ENCODE peak calls at places on chromosomes 11 and 22, in four cellular contexts. F, G, W and U are unnamed samples.

GRCh38 chr22:23769321-23769965 is 1.7 kb upstream of the CHCHD10 start:
- DNase-seq in G (no peak), F (no peak), W (no peak), U (no peak)

GRCh38 chr11:120212926-120213325 is 2.1 kb downstream of the OAF start:
- DNase-seq in G (no peak), F (no peak), W (no peak), U (no peak)

GRCh38 chr22:37484115-37485005 is 1.8 kb downstream of the MFNG start:
- DNase-seq in W (no peak), G (no peak), F (no peak), U (peak)

GRCh38 chr11:86773009-86773408 is 27.3 kb upstream of the PRSS23 start:
- DNase-seq in F (no peak), G (no peak), W (no peak), U (no peak)

GRCh38 chr11:127998421-127998820 is 588.9 kb downstream of the ETS1 start:
- DNase-seq in W (no peak), G (no peak), F (no peak), U (no peak)

GRCh38 chr11:124758355-124759267 is 3.5 kb downstream of the ESAM start:
- DNase-seq in F (peak), W (peak), G (peak), U (no peak)

GRCh38 chr11:131914299-131914902 is 544.0 kb downstream of the NTM start:
- DNase-seq in G (no peak), W (no peak), F (peak), U (no peak)

GRCh38 chr22:29879738-29880137 is 3.2 kb upstream of the MTMR3 start:
- DNase-seq in W (no peak), G (peak), F (peak), U (no peak)

GRCh38 chr11:73493838-73494598 is 103.9 kb downstream of the FAM168A start:
- DNase-seq in F (no peak), G (no peak), W (peak), U (no peak)

GRCh38 chr11:533049-533585 is 2.3 kb downstream of the HRAS start:
- DNase-seq in F (no peak), G (no peak), W (no peak), U (no peak)

GRCh38 chr11:135008001-135008405 is 596.0 kb upstream of the B3GAT1 start:
- DNase-seq in W (no peak), F (peak), G (no peak), U (no peak)

GRCh38 chr22:46791201-46791731 is 28.8 kb downstream of the TBC1D22A start:
- DNase-seq in W (no peak), F (no peak), G (no peak), U (no peak)

GRCh38 chr11:62842171-62842717 is 2.9 kb upstream of the WDR74 start:
- DNase-seq in G (no peak), W (no peak), F (no peak), U (no peak)

GRCh38 chr11:94400839-94401772 is at the start of gene GPR83:
- DNase-seq in F (peak), G (no peak), W (no peak), U (no peak)

GRCh38 chr11:107576497-107577086 is 11.1 kb upstream of the ALKBH8 start:
- DNase-seq in F (peak), W (peak), G (peak), U (no peak)

GRCh38 chr11:71496421-71496820 is 30.6 kb upstream of the KRTAP5-7 start:
- DNase-seq in G (no peak), W (no peak), F (no peak), U (no peak)

GRCh38 chr22:46674367-46674781 is 54.2 kb downstream of the GRAMD4 start:
- DNase-seq in W (no peak), F (no peak), G (no peak), U (no peak)

GRCh38 chr11:4496555-4497248 is 14.3 kb downstream of the OR52K1 start:
- DNase-seq in G (no peak), F (no peak), W (no peak), U (no peak)

GRCh38 chr11:128931066-128931465 is 11.6 kb downstream of the TP53AIP1 start:
- DNase-seq in G (no peak), W (no peak), F (no peak), U (no peak)

GRCh38 chr22:37549704-37550059 is 10.6 kb upstream of the CDC42EP1 start:
- DNase-seq in G (no peak), F (peak), W (no peak), U (no peak)

GRCh38 chr11:7892059-7892699 is 38.9 kb downstream of the OR10A6 start:
- DNase-seq in F (no peak), G (no peak), W (no peak), U (no peak)

GRCh38 chr11:18720811-18721575 is 5.0 kb downstream of the IGSF22 start:
- DNase-seq in G (peak), W (no peak), F (peak), U (no peak)

GRCh38 chr22:48707749-48708557 is 1119.7 kb downstream of the BRD1 start:
- DNase-seq in G (no peak), F (no peak), W (no peak), U (no peak)

GRCh38 chr11:60492488-60493009 is at the start of gene MS4A12:
- DNase-seq in F (no peak), G (no peak), W (no peak), U (no peak)

GRCh38 chr11:47500121-47500520 is 51.2 kb upstream of the RAPSN start:
- DNase-seq in G (no peak), F (no peak), W (no peak), U (no peak)

GRCh38 chr22:22369962-22370265 is 125.3 kb downstream of the VPREB1 start:
- DNase-seq in G (peak), F (no peak), W (no peak), U (no peak)

GRCh38 chr11:27296406-27296994 is 66.5 kb downstream of the CCDC34 start:
- DNase-seq in F (peak), G (peak), W (peak), U (no peak)

DNA sequence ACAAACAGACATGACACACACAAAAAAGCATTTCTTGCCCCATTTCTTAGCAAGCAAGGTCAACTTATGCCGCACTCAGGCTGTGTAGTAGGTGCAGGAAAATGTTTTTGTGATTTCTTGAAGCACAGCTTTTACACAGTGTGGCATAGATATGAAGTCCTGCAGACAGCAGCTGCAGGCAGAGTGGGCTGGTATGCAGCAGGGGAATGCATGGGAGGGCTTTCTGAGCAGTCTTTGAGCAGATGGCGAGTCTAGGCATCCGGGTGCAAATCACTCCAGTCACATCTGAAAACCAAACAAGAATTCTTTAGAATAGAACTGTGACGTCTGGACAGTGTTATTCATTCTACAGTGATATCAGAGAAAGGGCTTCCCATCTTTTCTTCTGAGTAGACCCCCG is 87.5 kb downstream of the BLID start:
- DNase-seq in G (no peak), F (no peak), W (no peak), U (no peak)
- TF ChIP-seq POLR2AphosphoS5 in G (no peak), F (no peak), W (no peak), U (no peak)

DNA sequence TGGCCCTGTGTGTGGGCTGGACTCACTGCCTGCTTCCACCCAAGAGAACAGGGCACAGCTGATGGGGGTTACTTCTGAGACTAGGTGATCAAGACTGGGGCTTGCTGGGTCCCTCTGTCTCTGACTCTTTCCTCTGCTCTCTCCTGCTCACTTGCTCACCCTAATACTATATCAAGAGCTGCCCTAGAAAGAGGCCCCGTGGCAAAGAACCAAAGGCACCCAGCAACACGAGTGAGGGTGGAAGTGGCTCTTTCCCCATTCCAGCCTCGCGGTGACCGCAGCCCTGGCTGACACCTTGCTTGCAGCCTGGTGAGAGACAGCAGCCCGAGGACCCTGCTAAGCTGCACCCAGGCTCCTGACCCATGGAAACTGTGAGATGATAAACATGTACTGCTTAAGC is 20.7 kb upstream of the NFAM1 start:
- DNase-seq in F (no peak), G (no peak), W (no peak), U (no peak)
- TF ChIP-seq MXI1 in F (no peak), G (no peak), W (no peak), U (no peak)

GRCh38 chr11:66328307-66329144 is 7.7 kb downstream of the RIN1 start:
- DNase-seq in F (peak), W (peak), G (peak), U (no peak)
- TF ChIP-seq POLR2AphosphoS5 in F (no peak), W (no peak), G (no peak), U (no peak)

GRCh38 chr11:102664001-102664752 is 39.0 kb upstream of the MMP20 start:
- DNase-seq in W (peak), G (peak), F (no peak), U (no peak)

GRCh38 chr11:102666331-102666957 is 39.1 kb downstream of the MMP27 start:
- DNase-seq in G (peak), W (peak), F (peak), U (no peak)

GRCh38 chr11:102669664-102670063 is 35.9 kb downstream of the MMP27 start:
- DNase-seq in F (no peak), G (no peak), W (no peak), U (no peak)
- TF ChIP-seq MXI1 in F (no peak), G (no peak), W (no peak), U (no peak)

DNA sequence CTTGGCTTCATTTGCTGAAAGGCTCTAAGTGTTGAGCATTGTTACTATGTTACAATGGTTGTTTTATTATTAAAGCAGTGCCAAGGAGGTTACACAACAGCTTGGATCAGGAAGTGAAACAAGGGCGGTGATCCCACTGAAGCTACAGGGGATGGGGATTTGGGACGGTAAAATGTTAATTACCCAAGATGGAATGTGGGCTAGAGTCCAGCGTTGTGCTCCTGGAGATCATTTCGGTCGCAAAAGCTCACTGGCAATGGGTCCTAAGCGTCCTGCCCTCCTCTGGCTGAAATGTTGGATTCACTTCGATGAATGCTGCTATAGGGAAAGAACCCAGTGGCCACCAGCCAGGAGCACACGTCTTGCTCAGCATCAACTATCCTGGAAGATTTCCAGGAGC is 48.3 kb downstream of the FAM83F start:
- DNase-seq in G (no peak), W (no peak), F (no peak), U (no peak)
- TF ChIP-seq POLR2AphosphoS5 in G (no peak), W (no peak), F (no peak), U (no peak)

DNA sequence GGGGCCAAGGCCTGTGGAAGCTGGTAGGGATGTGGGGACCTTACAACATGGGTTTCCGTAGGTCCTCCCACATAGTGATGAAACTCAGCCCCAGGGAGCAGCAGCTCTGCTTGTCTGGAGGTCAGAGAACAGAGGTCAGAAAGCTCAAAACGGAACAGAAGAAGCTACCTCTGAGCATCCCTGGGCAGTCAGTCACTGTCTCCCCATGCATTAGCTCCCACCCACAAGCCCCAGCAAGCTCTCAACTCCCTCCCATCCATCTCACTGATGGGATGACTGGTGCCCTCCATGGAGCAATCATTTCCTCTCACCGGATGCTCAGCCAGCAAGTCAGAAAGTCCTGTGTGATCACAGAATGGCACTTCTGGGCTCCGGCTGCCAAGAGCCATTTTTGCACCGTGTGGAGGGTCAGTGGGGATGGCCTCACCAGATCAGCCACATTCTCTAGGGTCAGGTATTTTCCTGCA is 1.9 kb downstream of the TPP1 start:
- DNase-seq in F (no peak), G (no peak), W (no peak), U (no peak)
- TF ChIP-seq MXI1 in F (no peak), G (no peak), W (no peak), U (no peak)

GRCh38 chr11:66976925-66977324 is 1.8 kb downstream of the C11orf86 start:
- DNase-seq in W (no peak), F (no peak), G (no peak), U (no peak)

GRCh38 chr11:66976048-66976467 is 954 bp downstream of the C11orf86 start:
- DNase-seq in F (peak), G (peak), W (peak), U (no peak)

GRCh38 chr11:66975403-66976047 is 421 bp downstream of the C11orf86 start:
- DNase-seq in W (no peak), G (no peak), F (no peak), U (no peak)

GRCh38 chr11:66973956-66974585 is 1.0 kb upstream of the C11orf86 start:
- DNase-seq in W (no peak), G (no peak), F (no peak), U (no peak)

GRCh38 chr11:66974724-66975402 is at the start of gene C11orf86:
- DNase-seq in G (no peak), W (no peak), F (no peak), U (no peak)
- TF ChIP-seq POLR2AphosphoS5 in G (no peak), W (no peak), F (no peak), U (no peak)

GRCh38 chr11:133808393-133809140 is 36.7 kb downstream of the SPATA19 start:
- DNase-seq in G (no peak), F (no peak), W (no peak), U (no peak)

GRCh38 chr11:133811850-133812685 is 33.2 kb downstream of the SPATA19 start:
- DNase-seq in W (no peak), F (no peak), G (no peak), U (no peak)

GRCh38 chr11:133810766-133811165 is 34.5 kb downstream of the SPATA19 start:
- DNase-seq in G (no peak), F (no peak), W (no peak), U (no peak)

GRCh38 chr11:133809525-133810178 is 35.7 kb downstream of the SPATA19 start:
- DNase-seq in F (no peak), W (no peak), G (no peak), U (no peak)

GRCh38 chr11:133810179-133810550 is 35.1 kb downstream of the SPATA19 start:
- DNase-seq in F (no peak), W (no peak), G (no peak), U (no peak)
- TF ChIP-seq MXI1 in F (no peak), W (no peak), G (no peak), U (no peak)

DNA sequence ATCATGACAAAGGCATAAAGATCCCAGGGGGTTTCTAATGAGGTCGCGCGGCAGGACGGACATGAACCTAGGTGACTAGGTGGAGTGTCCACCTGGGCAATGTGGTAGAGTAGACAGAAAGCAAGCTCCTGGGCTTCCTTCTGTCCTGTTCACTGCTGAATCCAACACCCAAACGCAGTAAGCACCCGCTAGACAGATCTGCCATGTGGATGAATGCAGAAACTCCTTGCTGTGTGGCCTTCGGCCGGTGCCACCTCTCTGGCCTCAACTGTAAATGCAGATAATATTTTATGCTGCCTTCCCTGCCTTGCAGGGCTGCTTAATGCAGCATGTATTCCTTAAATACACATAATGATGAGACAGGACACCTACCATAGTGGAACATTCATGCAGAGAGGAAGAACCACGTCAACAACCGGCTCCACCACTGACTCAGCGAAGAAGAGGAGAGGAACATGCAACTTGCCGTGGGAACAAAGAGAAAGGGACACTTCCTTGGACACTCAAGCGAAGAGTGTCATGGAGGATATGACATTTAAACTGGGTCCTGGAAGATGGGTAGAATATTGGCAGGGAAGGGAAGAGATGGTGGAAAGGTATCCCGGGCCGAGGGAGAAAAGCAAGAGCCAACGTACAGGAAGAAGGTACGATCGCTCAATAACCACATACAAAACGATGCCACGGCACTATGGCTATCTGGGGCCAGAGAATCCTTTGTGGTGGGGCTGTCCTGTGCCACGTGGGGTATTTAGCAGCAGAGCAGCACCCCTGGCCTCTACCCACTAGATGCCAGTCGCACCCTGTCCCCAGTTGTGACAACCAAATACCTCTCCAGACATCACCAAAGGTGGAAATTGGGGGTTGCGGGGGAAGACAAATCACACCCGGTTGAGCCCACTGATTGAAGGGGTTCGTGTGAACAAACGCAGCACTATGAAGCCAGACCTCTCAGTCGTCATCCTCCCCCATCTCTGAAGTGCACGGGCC is 30.8 kb downstream of the MYH9 start:
- DNase-seq in W (no peak), F (no peak), G (no peak), U (no peak)
- TF ChIP-seq POLR2AphosphoS5 in W (no peak), F (no peak), G (no peak), U (peak)